ENCODE peak calls at places on chromosomes 13 and 19, in eight cellular contexts. One of them, this sample, is unnamed.

GRCh38 chr19:51572908-51573307 is 1.8 kb downstream of the ZNF175 start:
- DNase-seq in lower lobe of right lung: no peak
- DNase-seq in HEK293T: no peak
- DNase-seq in Right ventricle myocardium superior: no peak
- DNase-seq in stimulated activated CD4-positive, alpha-beta T cell treated with anti-CD3 and anti-CD28 coated beads, Interleukin-15, amount 100 ng/mL, for 1 hour: no peak
- DNase-seq in lung microvascular endothelial cell: peak; percentile 8
- DNase-seq in AG08396: peak; percentile 58
- DNase-seq in GM04503: peak; percentile 59
- DNase-seq in this sample: no peak

GRCh38 chr19:10892256-10892655 is 20.9 kb downstream of the CARM1 start:
- DNase-seq in GM04503: no peak
- DNase-seq in lung microvascular endothelial cell: no peak
- DNase-seq in AG08396: no peak
- DNase-seq in HEK293T: no peak
- DNase-seq in stimulated activated CD4-positive, alpha-beta T cell treated with anti-CD3 and anti-CD28 coated beads, Interleukin-15, amount 100 ng/mL, for 1 hour: no peak
- DNase-seq in Right ventricle myocardium superior: peak; percentile 58
- DNase-seq in lower lobe of right lung: no peak
- DNase-seq in this sample: no peak

GRCh38 chr19:18586311-18586710 is 2.3 kb upstream of the REX1BD start:
- DNase-seq in lung microvascular endothelial cell: no peak
- DNase-seq in GM04503: no peak
- DNase-seq in HEK293T: no peak
- DNase-seq in stimulated activated CD4-positive, alpha-beta T cell treated with anti-CD3 and anti-CD28 coated beads, Interleukin-15, amount 100 ng/mL, for 1 hour: no peak
- DNase-seq in AG08396: no peak
- DNase-seq in lower lobe of right lung: no peak
- DNase-seq in Right ventricle myocardium superior: no peak
- DNase-seq in this sample: no peak

GRCh38 chr13:33446821-33447481 is 161.4 kb upstream of the STARD13 start:
- DNase-seq in GM04503: no peak
- DNase-seq in AG08396: no peak
- DNase-seq in lower lobe of right lung: peak; percentile 53
- DNase-seq in lung microvascular endothelial cell: no peak
- DNase-seq in HEK293T: no peak
- DNase-seq in stimulated activated CD4-positive, alpha-beta T cell treated with anti-CD3 and anti-CD28 coated beads, Interleukin-15, amount 100 ng/mL, for 1 hour: no peak
- DNase-seq in Right ventricle myocardium superior: no peak
- DNase-seq in this sample: no peak

GRCh38 chr13:32902898-32903297 is 113.3 kb upstream of the KL start:
- DNase-seq in GM04503: no peak
- DNase-seq in Right ventricle myocardium superior: peak; percentile 92
- DNase-seq in AG08396: peak; percentile 82
- DNase-seq in lower lobe of right lung: peak; percentile 51
- DNase-seq in lung microvascular endothelial cell: no peak
- DNase-seq in HEK293T: no peak
- DNase-seq in stimulated activated CD4-positive, alpha-beta T cell treated with anti-CD3 and anti-CD28 coated beads, Interleukin-15, amount 100 ng/mL, for 1 hour: no peak
- DNase-seq in this sample: peak; percentile 88

GRCh38 chr19:33374406-33374703 is 846 bp downstream of the CEBPG start:
- DNase-seq in AG08396: peak; percentile 35
- DNase-seq in lung microvascular endothelial cell: peak; percentile 61
- DNase-seq in GM04503: no peak
- DNase-seq in HEK293T: no peak
- DNase-seq in stimulated activated CD4-positive, alpha-beta T cell treated with anti-CD3 and anti-CD28 coated beads, Interleukin-15, amount 100 ng/mL, for 1 hour: no peak
- DNase-seq in Right ventricle myocardium superior: no peak
- DNase-seq in lower lobe of right lung: no peak
- DNase-seq in this sample: no peak

GRCh38 chr19:40235238-40236025 is 8.9 kb upstream of the CCNP start:
- DNase-seq in GM04503: no peak
- DNase-seq in HEK293T: no peak
- DNase-seq in lower lobe of right lung: peak; percentile 41
- DNase-seq in Right ventricle myocardium superior: peak; percentile 41
- DNase-seq in lung microvascular endothelial cell: no peak
- DNase-seq in stimulated activated CD4-positive, alpha-beta T cell treated with anti-CD3 and anti-CD28 coated beads, Interleukin-15, amount 100 ng/mL, for 1 hour: no peak
- DNase-seq in AG08396: no peak
- DNase-seq in this sample: no peak

GRCh38 chr13:24540236-24541126 is 27.9 kb upstream of the PARP4 start:
- DNase-seq in lung microvascular endothelial cell: peak; percentile 11
- DNase-seq in Right ventricle myocardium superior: no peak
- DNase-seq in GM04503: no peak
- DNase-seq in lower lobe of right lung: peak; percentile 51
- DNase-seq in stimulated activated CD4-positive, alpha-beta T cell treated with anti-CD3 and anti-CD28 coated beads, Interleukin-15, amount 100 ng/mL, for 1 hour: no peak
- DNase-seq in AG08396: peak; percentile 13
- DNase-seq in HEK293T: peak; percentile 5
- DNase-seq in this sample: no peak

GRCh38 chr13:47277774-47278173 is 380.9 kb upstream of the HTR2A start:
- DNase-seq in lower lobe of right lung: no peak
- DNase-seq in stimulated activated CD4-positive, alpha-beta T cell treated with anti-CD3 and anti-CD28 coated beads, Interleukin-15, amount 100 ng/mL, for 1 hour: no peak
- DNase-seq in GM04503: no peak
- DNase-seq in HEK293T: no peak
- DNase-seq in lung microvascular endothelial cell: no peak
- DNase-seq in Right ventricle myocardium superior: no peak
- DNase-seq in AG08396: no peak
- DNase-seq in this sample: no peak

GRCh38 chr13:24254151-24254810 is 55.1 kb upstream of the C1QTNF9 start:
- DNase-seq in GM04503: no peak
- DNase-seq in stimulated activated CD4-positive, alpha-beta T cell treated with anti-CD3 and anti-CD28 coated beads, Interleukin-15, amount 100 ng/mL, for 1 hour: peak; percentile 14
- DNase-seq in lung microvascular endothelial cell: no peak
- DNase-seq in lower lobe of right lung: peak; percentile 78
- DNase-seq in HEK293T: no peak
- DNase-seq in AG08396: no peak
- DNase-seq in Right ventricle myocardium superior: no peak
- DNase-seq in this sample: peak; percentile 62

This sample was measured in sigmoid colon.